ENCODE peak calls at places on chromosomes 2 and 18, in six cellular contexts. M, D, V, K, C and T are unnamed samples.

GRCh38 chr2:71988170-71988569 is 159.5 kb downstream of the CYP26B1 start:
- DNase-seq in V (no peak), K (no peak), C (no peak), M (no peak), D (no peak), T (no peak)

GRCh38 chr18:23662309-23663263 is at the start of gene ANKRD29:
- DNase-seq in V (peak), M (peak), K (no peak), C (peak), D (no peak), T (peak)

GRCh38 chr2:72963423-72964145 is 46.3 kb downstream of the EMX1 start:
- DNase-seq in V (no peak), C (no peak), M (no peak), D (no peak), K (no peak), T (no peak)

GRCh38 chr2:204825054-204825453 is 279.8 kb downstream of the PARD3B start:
- DNase-seq in D (peak), C (no peak), V (no peak), K (no peak), M (no peak), T (no peak)

GRCh38 chr2:20491739-20492531 is 45.1 kb downstream of the RHOB start:
- DNase-seq in C (peak), D (no peak), K (no peak), V (peak), M (no peak), T (no peak)

GRCh38 chr2:8609357-8609804 is 72.5 kb upstream of the ID2 start:
- DNase-seq in K (no peak), D (no peak), M (no peak), C (no peak), V (no peak), T (no peak)

GRCh38 chr2:180705551-180705950 is 274.9 kb upstream of the UBE2E3 start:
- DNase-seq in C (no peak), M (no peak), D (peak), K (no peak), V (no peak), T (no peak)

GRCh38 chr2:28408764-28409599 is 16.3 kb downstream of the FOSL2 start:
- DNase-seq in M (no peak), V (no peak), C (peak), K (no peak), D (peak), T (peak)

GRCh38 chr2:9191044-9191481 is 15.5 kb upstream of the ASAP2 start:
- DNase-seq in M (no peak), D (peak), C (peak), K (no peak), V (peak), T (peak)

GRCh38 chr2:141925511-141925910 is 205.3 kb downstream of the LRP1B start:
- DNase-seq in D (no peak), K (no peak), M (no peak), C (no peak), V (no peak), T (no peak)

DNA sequence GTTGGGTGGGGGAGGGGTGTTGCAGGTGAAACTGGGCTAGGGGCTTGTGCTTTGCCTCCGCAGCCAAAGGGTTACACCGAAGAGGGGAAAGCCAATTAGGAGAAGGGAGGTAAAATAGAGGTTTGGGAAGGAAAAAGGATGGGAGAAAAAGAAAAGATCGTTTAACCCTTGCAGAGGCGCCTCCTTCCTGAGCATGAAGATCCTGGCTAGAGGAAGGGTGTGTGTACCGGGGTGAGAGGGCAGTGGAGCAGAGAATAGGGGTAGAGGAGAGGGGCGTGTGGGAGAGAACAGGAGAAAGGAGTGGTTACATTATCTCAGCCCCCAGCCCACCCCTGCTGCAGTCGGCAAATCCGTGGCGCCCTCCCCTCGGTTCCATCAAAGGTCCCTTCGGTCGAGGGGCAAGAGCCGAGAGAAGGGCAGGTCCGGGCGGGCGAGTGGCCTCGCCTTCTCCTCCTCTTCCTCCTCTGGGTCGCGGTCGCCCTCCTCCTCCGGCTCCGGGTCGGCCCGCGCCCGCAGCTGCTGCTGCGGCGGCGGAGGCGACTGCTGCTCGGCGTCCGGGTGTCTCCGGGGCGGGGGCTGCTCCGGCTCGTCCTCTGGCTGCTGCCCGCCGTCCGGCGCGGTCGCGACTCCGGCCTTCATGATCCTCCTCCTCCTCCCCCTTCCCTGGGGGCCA is 1.2 kb downstream of the MARCHF4 start:
- DNase-seq in D (no peak), K (no peak), M (no peak), V (no peak), C (no peak), T (peak)
- H3K4me3 ChIP-seq in D (peak), K (no peak), M (no peak), V (peak), C (peak), T (peak)

GRCh38 chr2:98615481-98615880 is 7.1 kb downstream of the UNC50 start:
- DNase-seq in M (no peak), V (no peak), D (no peak), K (no peak), C (no peak), T (peak)
- TF ChIP-seq CTCF in M (no peak), V (no peak), D (no peak), K (peak), C (no peak), T (no peak)

GRCh38 chr18:10926565-10927194 is 222.7 kb downstream of the PIEZO2 start:
- DNase-seq in V (no peak), D (peak), C (no peak), K (no peak), M (peak), T (peak)
- H3K4me3 ChIP-seq in V (no peak), D (no peak), C (no peak), K (no peak), M (peak), T (peak)

GRCh38 chr2:237030382-237030781 is 55.3 kb upstream of the COPS8 start:
- DNase-seq in V (no peak), C (no peak), M (no peak), K (no peak), D (no peak), T (no peak)

GRCh38 chr2:237025090-237025865 is 60.4 kb upstream of the COPS8 start:
- DNase-seq in V (no peak), M (no peak), K (no peak), D (peak), C (peak), T (peak)

GRCh38 chr2:237024255-237024654 is 61.4 kb upstream of the COPS8 start:
- DNase-seq in V (no peak), C (no peak), M (no peak), K (no peak), D (no peak), T (no peak)

GRCh38 chr2:237026981-237027711 is 58.5 kb upstream of the COPS8 start:
- DNase-seq in K (peak), C (peak), D (peak), V (peak), M (peak), T (peak)

GRCh38 chr2:237027712-237028029 is 58.0 kb upstream of the COPS8 start:
- DNase-seq in V (no peak), K (no peak), M (no peak), D (no peak), C (no peak), T (no peak)
- TF ChIP-seq CTCF in V (no peak), K (no peak), M (no peak), D (no peak), C (no peak), T (no peak)